ENCODE peak calls at places on chromosome 18, in eight cellular contexts. P is heart left ventricle, B is adrenal gland, M is transverse colon, W is thoracic aorta, Z is tibial artery, H is endothelial cell of umbilical vein, R is stomach. J is an unnamed sample. For H3K36me3, H3K27me3 and H3K4me1, the result is how much of the 10 kb centered on the place peaks cover.

GRCh38 chr18:70683263-70683662 is 394.4 kb downstream of the SOCS6 start:
- DNase-seq in W (no peak), R (no peak), P (no peak), B (no peak), H (no peak), Z (no peak), M (no peak), J (no peak)

GRCh38 chr18:79612291-79613108 is 67.1 kb upstream of the CTDP1 start:
- DNase-seq in M (no peak), B (no peak), P (peak), H (no peak), R (no peak), W (no peak), Z (peak), J (no peak)

GRCh38 chr18:21293479-21293878 is 51.4 kb downstream of the GREB1L start:
- DNase-seq in H (no peak), R (no peak), B (no peak), W (no peak), Z (no peak), M (no peak), P (no peak), J (no peak)

GRCh38 chr18:22684268-22684667 is 248.9 kb upstream of the RBBP8 start:
- DNase-seq in M (no peak), H (no peak), Z (no peak), B (no peak), R (no peak), W (no peak), P (no peak), J (no peak)

GRCh38 chr18:35691625-35692024 is 110.1 kb downstream of the GALNT1 start:
- DNase-seq in R (no peak), B (no peak), M (no peak), H (no peak), P (no peak), W (no peak), Z (no peak), J (no peak)

GRCh38 chr18:78406743-78407455 is 572.7 kb upstream of the SALL3 start:
- DNase-seq in B (no peak), M (peak), W (no peak), P (no peak), Z (no peak), H (no peak), R (peak), J (no peak)

GRCh38 chr18:75309564-75309963 is 99.0 kb downstream of the TSHZ1 start:
- DNase-seq in M (no peak), R (no peak), W (no peak), P (no peak), H (no peak), B (no peak), Z (no peak), J (no peak)

GRCh38 chr18:58221060-58221725 is 177.2 kb downstream of the NEDD4L start:
- DNase-seq in M (peak), B (no peak), H (no peak), W (no peak), P (no peak), R (peak), Z (no peak), J (no peak)

GRCh38 chr18:23805898-23806297 is 116.6 kb downstream of the LAMA3 start:
- DNase-seq in M (no peak), W (no peak), B (no peak), Z (no peak), R (no peak), P (no peak), H (no peak), J (no peak)

GRCh38 chr18:36284671-36285295 is 12.7 kb upstream of the FHOD3 start:
- DNase-seq in H (peak), P (no peak), Z (peak), M (peak), R (no peak), W (no peak), B (peak), J (peak)

GRCh38 chr18:73136134-73136533 is 268.3 kb upstream of the NETO1 start:
- DNase-seq in H (no peak), R (no peak), W (no peak), P (no peak), B (no peak), Z (no peak), M (no peak), J (no peak)

GRCh38 chr18:67117804-67118203 is 398.7 kb downstream of the DSEL start:
- DNase-seq in P (no peak), Z (no peak), H (no peak), W (no peak), B (no peak), R (no peak), M (no peak), J (no peak)

GRCh38 chr18:36314098-36314497 is 16.6 kb downstream of the FHOD3 start:
- DNase-seq in R (no peak), W (no peak), Z (peak), B (peak), P (no peak), H (no peak), M (no peak), J (no peak)

GRCh38 chr18:26157326-26157725 is 23.7 kb downstream of the PSMA8 start:
- DNase-seq in Z (no peak), W (no peak), B (no peak), H (no peak), M (no peak), P (no peak), R (no peak), J (no peak)

GRCh38 chr18:9569178-9569577 is 45.2 kb downstream of the PPP4R1 start:
- DNase-seq in W (no peak), H (no peak), B (no peak), R (no peak), P (no peak), M (no peak), Z (no peak), J (no peak)

GRCh38 chr18:9565407-9565806 is 49.0 kb downstream of the PPP4R1 start:
- DNase-seq in R (no peak), B (no peak), H (no peak), W (no peak), Z (no peak), P (no peak), M (no peak), J (no peak)

GRCh38 chr18:9570255-9570654 is 44.1 kb downstream of the PPP4R1 start:
- DNase-seq in M (no peak), P (no peak), Z (no peak), R (no peak), B (no peak), H (no peak), W (no peak), J (no peak)

GRCh38 chr18:9571546-9571945 is 42.8 kb downstream of the PPP4R1 start:
- DNase-seq in H (peak), Z (no peak), P (no peak), W (no peak), M (no peak), R (no peak), B (no peak), J (no peak)

GRCh38 chr18:9568186-9568585 is 46.2 kb downstream of the PPP4R1 start:
- DNase-seq in P (no peak), W (no peak), Z (no peak), B (no peak), R (no peak), H (no peak), M (no peak), J (no peak)
- H3K36me3 ChIP-seq in P (under half), W (under half), Z (half or more), B (under half), R (half or more), H (under half), M (under half), J (under half)

DNA sequence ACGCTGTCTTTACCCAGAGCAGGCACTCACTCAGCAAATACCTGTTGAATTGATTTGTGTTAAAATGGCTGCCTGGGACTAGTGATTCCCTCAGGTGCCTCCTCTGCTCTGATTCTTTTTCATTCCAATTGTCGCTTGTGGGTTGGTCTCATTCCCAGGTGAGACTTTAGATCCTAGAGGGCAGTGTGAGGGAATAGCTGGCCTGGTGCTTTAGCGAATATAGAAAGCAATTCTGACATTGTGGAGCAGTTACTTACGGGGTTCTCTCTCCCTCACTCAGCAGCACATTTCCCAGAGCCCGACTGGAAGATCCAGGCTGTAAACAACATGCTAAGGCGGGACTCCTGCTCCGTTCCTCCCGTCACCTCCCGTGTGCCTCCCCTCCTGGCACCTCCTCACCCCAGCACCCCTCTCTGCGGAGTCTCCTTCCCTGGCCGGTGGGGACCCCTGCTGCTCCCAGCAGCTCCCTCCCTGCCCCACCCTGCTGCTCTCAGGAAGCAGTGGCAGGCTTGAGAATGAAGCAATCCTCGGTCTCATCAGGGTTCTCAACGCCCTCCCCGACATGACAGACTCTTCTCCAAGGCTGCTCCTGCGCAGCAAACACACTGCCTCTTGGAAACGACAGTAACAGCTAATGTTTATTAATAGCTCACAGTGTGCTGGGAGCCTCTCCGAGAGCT is 26.9 kb downstream of the CELF4 start:
- DNase-seq in R (no peak), B (no peak), Z (no peak), M (no peak), H (no peak), W (no peak), P (no peak), J (no peak)
- H3K27me3 ChIP-seq in R (under half), B (under half), Z (under half), M (under half), H (under half), W (under half), P (under half), J (under half)

DNA sequence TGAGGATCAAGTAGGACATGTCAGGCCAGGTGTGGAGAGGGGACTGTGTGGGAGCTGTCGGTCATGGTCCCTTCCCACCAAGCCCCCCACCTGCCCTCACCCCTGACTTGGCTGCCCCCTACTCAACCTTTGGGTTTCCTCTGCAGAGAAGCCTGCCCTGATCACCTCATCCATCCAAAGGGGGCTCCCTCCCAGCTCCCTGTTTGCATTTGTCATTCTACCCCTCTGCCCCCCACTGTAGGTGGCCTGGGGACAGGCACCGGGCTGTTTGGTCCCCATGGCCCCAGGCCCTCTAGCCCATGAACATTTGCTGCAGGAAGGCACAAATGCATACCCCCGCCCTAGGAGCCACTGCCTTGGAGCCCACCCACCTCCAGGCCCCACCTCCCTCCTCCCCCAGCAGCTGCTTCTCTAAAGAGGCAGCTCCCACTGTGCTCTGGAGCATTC is 115.0 kb downstream of the SMAD7 start:
- DNase-seq in M (no peak), R (no peak), W (no peak), H (no peak), P (no peak), B (no peak), Z (peak), J (no peak)
- H3K4me1 ChIP-seq in M (under half), R (under half), W (half or more), H (under half), P (half or more), B (under half), Z (half or more), J (under half)

GRCh38 chr18:55296761-55297160 is 291.2 kb downstream of the TCF4 start:
- DNase-seq in P (no peak), M (no peak), R (no peak), H (no peak), B (no peak), W (no peak), Z (no peak), J (no peak)
- H3K36me3 ChIP-seq in P (under half), M (under half), R (under half), H (under half), B (under half), W (under half), Z (under half), J (under half)

DNA sequence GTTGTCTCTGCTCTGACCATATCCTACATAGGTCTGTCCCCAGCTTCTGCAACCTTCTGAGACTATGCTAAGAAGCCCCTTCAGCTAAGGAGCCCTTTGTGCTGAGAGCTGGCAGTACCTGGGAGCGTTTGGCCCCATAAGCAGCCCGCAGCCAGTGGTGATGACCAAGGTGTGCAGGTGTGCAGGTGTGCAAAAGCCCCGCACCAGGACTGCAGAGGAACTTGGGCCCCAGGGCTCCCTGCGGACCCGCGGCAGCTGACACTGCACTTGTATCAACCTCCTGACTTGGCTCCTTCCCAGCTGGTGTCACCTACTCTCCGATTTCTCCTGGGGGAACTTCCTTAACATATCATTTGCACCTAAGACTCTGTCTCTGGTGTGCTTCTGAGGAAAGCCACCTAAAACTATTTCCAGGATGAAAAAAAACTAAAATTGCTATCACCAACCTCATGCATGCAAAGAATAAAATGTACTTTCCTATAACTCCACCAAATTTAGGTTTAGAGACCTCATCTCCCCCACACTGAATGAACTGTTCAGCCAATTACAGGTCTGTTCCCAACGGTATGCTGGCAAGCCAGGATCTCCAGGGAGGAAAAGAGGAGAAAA is 16.1 kb upstream of the GNAL start:
- DNase-seq in W (no peak), P (no peak), H (no peak), Z (no peak), M (no peak), R (no peak), B (no peak), J (no peak)
- H3K27me3 ChIP-seq in W (under half), P (half or more), H (under half), Z (under half), M (under half), R (under half), B (under half), J (under half)